ENCODE peak calls at places on chromosomes 3 and 15, in seven cellular contexts. U is CD8-positive, alpha-beta T cell; I is aorta; D is T-helper 17 cell; C is upper lobe of right lung; S is tibial artery; Y is astrocyte. N is an unnamed sample. For H3K9me3, the result is how much of the 10 kb centered on the place peaks cover.

GRCh38 chr3:175155172-175155571 is 296.0 kb downstream of the NAALADL2 start:
- DNase-seq in Y (no peak), D (no peak), C (no peak), U (no peak), I (no peak), S (no peak), N (no peak)

GRCh38 chr3:48409291-48410201 is 20.3 kb downstream of the PLXNB1 start:
- DNase-seq in Y (no peak), I (peak), C (peak), S (peak), U (no peak), D (peak), N (no peak)

GRCh38 chr3:43873723-43874122 is 183.0 kb downstream of the ABHD5 start:
- DNase-seq in U (no peak), Y (no peak), D (no peak), C (no peak), I (no peak), S (no peak), N (no peak)

GRCh38 chr15:94280301-94280700 is 48.9 kb downstream of the MCTP2 start:
- DNase-seq in Y (no peak), D (no peak), I (no peak), S (no peak), U (no peak), C (no peak), N (no peak)

GRCh38 chr3:120040813-120041377 is 53.4 kb downstream of the GSK3B start:
- DNase-seq in Y (no peak), S (no peak), C (no peak), I (no peak), D (no peak), U (no peak), N (no peak)

GRCh38 chr3:64295594-64295993 is 70.3 kb upstream of the PRICKLE2 start:
- DNase-seq in C (no peak), D (no peak), I (peak), U (no peak), Y (peak), S (no peak), N (no peak)

GRCh38 chr3:71430941-71431552 is 152.5 kb downstream of the FOXP1 start:
- DNase-seq in U (no peak), Y (peak), S (no peak), C (no peak), D (no peak), I (no peak), N (no peak)

GRCh38 chr15:51623386-51623938 is 891 bp upstream of the DMXL2 start:
- DNase-seq in U (no peak), D (no peak), Y (no peak), I (no peak), C (no peak), S (no peak), N (no peak)

GRCh38 chr3:25556504-25556903 is 108.2 kb downstream of the TOP2B start:
- DNase-seq in U (no peak), C (no peak), S (no peak), I (no peak), Y (no peak), D (no peak), N (no peak)

GRCh38 chr3:142987080-142987700 is 14.2 kb upstream of the U2SURP start:
- DNase-seq in S (no peak), U (no peak), Y (no peak), D (no peak), I (no peak), C (no peak), N (no peak)

GRCh38 chr15:100332231-100332630 is 9.5 kb downstream of the ADAMTS17 start:
- DNase-seq in U (no peak), Y (no peak), S (no peak), I (no peak), C (no peak), D (no peak), N (no peak)

GRCh38 chr3:71753716-71754609 is at the start of gene GPR27:
- DNase-seq in C (peak), S (no peak), Y (peak), I (no peak), U (no peak), D (no peak), N (no peak)

GRCh38 chr3:34178415-34178814 is 380.0 kb downstream of the PDCD6IP start:
- DNase-seq in U (no peak), Y (peak), S (no peak), I (no peak), C (no peak), D (no peak), N (no peak)

GRCh38 chr15:63372018-63372705 is 9.5 kb downstream of the CA12 start:
- DNase-seq in D (no peak), C (no peak), I (peak), U (no peak), S (peak), Y (peak), N (no peak)

GRCh38 chr3:13976469-13976868 is 96.6 kb upstream of the WNT7A start:
- DNase-seq in U (no peak), C (no peak), I (no peak), D (no peak), Y (no peak), S (no peak), N (no peak)

GRCh38 chr15:100934735-100935134 is 15.6 kb downstream of the LRRK1 start:
- DNase-seq in I (no peak), D (no peak), U (no peak), C (no peak), S (no peak), Y (no peak), N (no peak)

GRCh38 chr3:179321585-179322322 is 1.1 kb upstream of the ZNF639 start:
- DNase-seq in D (no peak), U (no peak), Y (no peak), S (no peak), C (no peak), I (no peak), N (no peak)

GRCh38 chr3:88321696-88322095 is 171.9 kb downstream of the C3orf38 start:
- DNase-seq in S (no peak), U (no peak), C (no peak), D (no peak), Y (peak), I (no peak), N (no peak)

GRCh38 chr3:122689587-122689986 is 8.9 kb downstream of the PARP14 start:
- DNase-seq in U (no peak), Y (peak), I (no peak), C (no peak), D (no peak), S (no peak), N (no peak)

GRCh38 chr3:69542265-69543079 is 156.6 kb upstream of the FRMD4B start:
- DNase-seq in U (no peak), D (no peak), S (peak), C (peak), Y (no peak), I (peak), N (no peak)

GRCh38 chr3:139299261-139300132 is 44.3 kb upstream of the MRPS22 start:
- DNase-seq in U (no peak), D (no peak), S (no peak), C (no peak), Y (peak), I (no peak), N (no peak)

GRCh38 chr15:25242166-25242879 is 196.5 kb downstream of the UBE3A start:
- DNase-seq in U (no peak), I (peak), S (peak), C (no peak), Y (no peak), D (peak), N (no peak)
- H3K9me3 ChIP-seq in U (under half), I (under half), S (under half), C (under half), Y (under half), D (under half), N (under half)

GRCh38 chr3:194057570-194058188 is 78.3 kb upstream of the HES1 start:
- DNase-seq in C (no peak), D (no peak), U (no peak), I (no peak), Y (no peak), S (no peak), N (no peak)

GRCh38 chr3:194056731-194057415 is 79.1 kb upstream of the HES1 start:
- DNase-seq in Y (no peak), D (no peak), I (no peak), C (no peak), U (no peak), S (no peak), N (no peak)

GRCh38 chr3:194054941-194055340 is 81.0 kb upstream of the HES1 start:
- DNase-seq in C (no peak), Y (no peak), S (no peak), I (no peak), D (no peak), U (no peak), N (no peak)

GRCh38 chr3:194061421-194062029 is 74.4 kb upstream of the HES1 start:
- DNase-seq in Y (peak), S (no peak), I (no peak), D (no peak), C (no peak), U (no peak), N (no peak)

DNA sequence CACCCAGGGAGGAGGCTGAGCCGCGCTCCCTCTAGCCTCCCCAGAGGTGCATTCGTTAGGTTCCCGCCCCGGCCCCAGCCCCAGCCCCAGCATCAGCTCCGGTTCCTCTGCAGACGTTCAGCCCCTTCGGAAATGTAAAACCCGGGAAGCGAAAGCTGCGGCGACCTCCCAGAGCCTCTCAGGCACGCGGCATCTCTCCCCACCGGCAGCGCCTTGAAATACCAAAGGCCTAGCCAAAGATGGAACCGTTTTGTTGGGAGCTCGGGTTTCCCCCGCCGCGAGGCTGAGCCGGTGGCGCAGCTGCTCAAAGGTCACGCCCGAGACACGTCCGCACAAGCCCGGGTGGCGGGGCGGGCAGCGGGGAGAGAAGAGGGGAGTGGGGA is 77.8 kb upstream of the HES1 start:
- DNase-seq in Y (peak), C (peak), U (peak), D (no peak), S (peak), I (peak), N (peak)
- H3K9me3 ChIP-seq in Y (under half), C (under half), U (under half), D (under half), S (under half), I (under half), N (under half)

DNA sequence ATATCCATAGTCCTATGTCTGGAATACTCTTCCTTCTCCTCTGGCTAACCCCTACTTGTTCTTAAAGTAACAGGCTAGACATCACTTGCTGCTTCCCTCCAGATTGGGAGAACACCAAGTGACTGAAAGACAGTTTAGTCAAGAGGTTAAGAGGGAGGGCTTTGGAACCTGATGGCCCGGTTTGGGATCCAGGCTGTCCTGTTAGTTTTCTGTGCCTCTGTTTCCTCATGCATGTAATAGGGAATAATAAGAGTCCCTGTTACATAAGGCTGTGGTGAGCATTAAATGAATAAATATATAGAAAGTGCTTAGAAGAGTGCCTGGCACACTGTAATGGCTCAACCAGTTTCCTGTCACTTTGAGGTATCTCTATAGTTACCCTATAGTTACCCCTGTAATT is 66.3 kb downstream of the TAMM41 start:
- DNase-seq in D (no peak), S (no peak), I (no peak), U (no peak), C (no peak), Y (no peak), N (no peak)
- H3K9me3 ChIP-seq in D (under half), S (under half), I (under half), U (under half), C (under half), Y (under half), N (under half)

GRCh38 chr15:25176991-25177954 is 222.5 kb downstream of the SNRPN start:
- DNase-seq in D (peak), C (peak), Y (no peak), U (peak), S (no peak), I (peak), N (no peak)
- H3K9me3 ChIP-seq in D (under half), C (under half), Y (under half), U (under half), S (half or more), I (under half), N (half or more)

GRCh38 chr15:79878078-79878705 is 18.6 kb downstream of the MTHFS start:
- DNase-seq in D (no peak), I (no peak), Y (no peak), U (no peak), S (no peak), C (no peak), N (no peak)
- H3K9me3 ChIP-seq in D (under half), I (under half), Y (under half), U (under half), S (under half), C (under half), N (under half)

GRCh38 chr15:26624128-26624527 is 148.7 kb downstream of the GABRB3 start:
- DNase-seq in I (no peak), S (no peak), C (no peak), U (no peak), D (no peak), Y (no peak), N (no peak)

GRCh38 chr15:26631894-26632293 is 141.0 kb downstream of the GABRB3 start:
- DNase-seq in U (no peak), S (no peak), D (no peak), C (no peak), I (no peak), Y (no peak), N (no peak)

GRCh38 chr15:26630857-26631256 is 142.0 kb downstream of the GABRB3 start:
- DNase-seq in U (no peak), I (no peak), C (no peak), D (no peak), S (no peak), Y (no peak), N (no peak)

GRCh38 chr15:26628879-26629529 is 143.9 kb downstream of the GABRB3 start:
- DNase-seq in D (no peak), S (peak), Y (peak), U (no peak), I (peak), C (peak), N (no peak)

GRCh38 chr15:26628071-26628470 is 144.8 kb downstream of the GABRB3 start:
- DNase-seq in D (no peak), C (no peak), I (no peak), Y (no peak), S (no peak), U (no peak), N (no peak)
- H3K9me3 ChIP-seq in D (under half), C (under half), I (under half), Y (under half), S (under half), U (under half), N (under half)

GRCh38 chr15:25094066-25094465 is 139.3 kb downstream of the SNRPN start:
- DNase-seq in Y (no peak), U (no peak), C (no peak), S (no peak), D (no peak), I (no peak), N (no peak)
- H3K9me3 ChIP-seq in Y (under half), U (under half), C (half or more), S (half or more), D (under half), I (under half), N (half or more)

DNA sequence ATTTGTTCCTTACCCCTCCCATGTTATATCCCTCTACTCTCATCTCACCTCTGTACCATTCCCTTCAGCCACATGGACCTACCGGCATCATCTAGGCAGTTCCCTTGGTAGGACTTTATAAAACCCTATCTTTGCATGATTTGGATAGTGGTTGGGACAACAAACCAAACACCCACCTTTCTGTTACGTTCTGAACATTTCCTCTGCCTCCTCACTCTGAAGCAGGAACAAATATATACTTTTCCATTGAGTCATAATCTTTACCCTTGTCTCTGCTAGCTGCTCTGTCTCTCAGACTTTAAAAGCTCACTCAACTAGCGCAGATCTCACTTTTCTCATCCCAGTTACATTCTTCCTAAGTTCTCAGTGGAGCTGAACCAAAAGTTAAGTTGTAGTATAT is 17.8 kb downstream of the UBXN7 start:
- DNase-seq in I (no peak), Y (peak), S (no peak), D (no peak), C (no peak), U (no peak), N (no peak)
- H3K9me3 ChIP-seq in I (under half), Y (under half), S (under half), D (under half), C (under half), U (under half), N (under half)